ENCODE peak calls at places on chromosomes 3 and 15, in seven cellular contexts. E, W, M, T, Y, R and N are unnamed samples.

GRCh38 chr3:24033818-24034217 is 88.7 kb downstream of the NR1D2 start:
- DNase-seq in E (no peak), W (no peak), M (no peak), T (no peak), Y (no peak), R (no peak), N (no peak)

GRCh38 chr15:59148160-59148810 is 43.3 kb downstream of the CCNB2 start:
- DNase-seq in E (no peak), W (no peak), M (no peak), T (no peak), Y (no peak), R (no peak), N (no peak)

GRCh38 chr3:187186801-187187421 is 10.4 kb upstream of the RTP1 start:
- DNase-seq in E (no peak), W (no peak), M (no peak), T (no peak), Y (no peak), R (no peak), N (no peak)

GRCh38 chr3:72523409-72524172 is 324.7 kb downstream of the SHQ1 start:
- DNase-seq in E (no peak), W (no peak), M (no peak), T (no peak), Y (no peak), R (no peak), N (no peak)

GRCh38 chr3:45023675-45024074 is 2.4 kb upstream of the CLEC3B start:
- DNase-seq in E (no peak), W (no peak), M (no peak), T (no peak), Y (no peak), R (no peak), N (no peak)

GRCh38 chr15:31605467-31605931 is 278.9 kb downstream of the KLF13 start:
- DNase-seq in E (no peak), W (peak), M (no peak), T (no peak), Y (no peak), R (no peak), N (no peak)

GRCh38 chr15:39344662-39345141 is 236.2 kb upstream of the THBS1 start:
- DNase-seq in E (no peak), W (no peak), M (no peak), T (no peak), Y (no peak), R (no peak), N (no peak)

GRCh38 chr3:11236588-11237461 is 35.4 kb upstream of the ATG7 start:
- DNase-seq in E (peak), W (peak), M (no peak), T (peak), Y (no peak), R (peak), N (no peak)

GRCh38 chr3:122915300-122916055 is 112.1 kb downstream of the SEMA5B start:
- DNase-seq in E (no peak), W (no peak), M (no peak), T (no peak), Y (no peak), R (no peak), N (no peak)